ENCODE peak calls at places on chromosomes 3 and 15, in ten cellular contexts. One of them, this sample, is unnamed.

GRCh38 chr15:91508633-91509032 is 344.9 kb upstream of the SLCO3A1 start:
- DNase-seq in Peyer's patch: no peak
- DNase-seq in uterus: no peak
- DNase-seq in GM12878: no peak
- DNase-seq in A549: no peak
- DNase-seq in body of pancreas: no peak
- DNase-seq in prostate gland: no peak
- DNase-seq in ovary: no peak
- DNase-seq in tibial nerve: no peak
- DNase-seq in spleen: no peak
- DNase-seq in this sample: no peak

GRCh38 chr3:128970741-128971048 is 23.2 kb downstream of the CFAP92 start:
- DNase-seq in Peyer's patch: no peak
- DNase-seq in uterus: no peak
- DNase-seq in GM12878: no peak
- DNase-seq in A549: no peak
- DNase-seq in body of pancreas: no peak
- DNase-seq in prostate gland: no peak
- DNase-seq in ovary: no peak
- DNase-seq in tibial nerve: no peak
- DNase-seq in spleen: no peak
- DNase-seq in this sample: no peak

GRCh38 chr15:62847900-62848489 is 194.6 kb upstream of the TPM1 start:
- DNase-seq in Peyer's patch: peak; percentile 72
- DNase-seq in uterus: peak; percentile 76
- DNase-seq in GM12878: no peak
- DNase-seq in A549: peak; percentile 79
- DNase-seq in body of pancreas: peak; percentile 68
- DNase-seq in prostate gland: no peak
- DNase-seq in ovary: peak; percentile 78
- DNase-seq in tibial nerve: peak; percentile 86
- DNase-seq in spleen: no peak
- DNase-seq in this sample: peak; percentile 82

GRCh38 chr3:32109256-32109655 is 2.8 kb downstream of the GPD1L start:
- DNase-seq in Peyer's patch: peak; percentile 53
- DNase-seq in uterus: peak; percentile 82
- DNase-seq in GM12878: no peak
- DNase-seq in A549: no peak
- DNase-seq in body of pancreas: peak; percentile 80
- DNase-seq in prostate gland: peak; percentile 91
- DNase-seq in ovary: peak; percentile 83
- DNase-seq in tibial nerve: peak; percentile 85
- DNase-seq in spleen: no peak
- DNase-seq in this sample: peak; percentile 77

GRCh38 chr3:1195922-1196321 is 103.1 kb downstream of the CNTN6 start:
- DNase-seq in Peyer's patch: no peak
- DNase-seq in uterus: no peak
- DNase-seq in GM12878: no peak
- DNase-seq in A549: no peak
- DNase-seq in body of pancreas: no peak
- DNase-seq in prostate gland: no peak
- DNase-seq in ovary: no peak
- DNase-seq in tibial nerve: peak; percentile 10
- DNase-seq in spleen: no peak
- DNase-seq in this sample: no peak

GRCh38 chr3:107216711-107217110 is 160.5 kb upstream of the CCDC54 start:
- DNase-seq in Peyer's patch: no peak
- DNase-seq in uterus: no peak
- DNase-seq in GM12878: no peak
- DNase-seq in A549: no peak
- DNase-seq in body of pancreas: no peak
- DNase-seq in prostate gland: no peak
- DNase-seq in ovary: no peak
- DNase-seq in tibial nerve: peak; percentile 18
- DNase-seq in spleen: no peak
- DNase-seq in this sample: peak; percentile 48

GRCh38 chr3:4977889-4978258 is 1.4 kb upstream of the BHLHE40 start:
- DNase-seq in Peyer's patch: no peak
- DNase-seq in uterus: no peak
- DNase-seq in GM12878: no peak
- DNase-seq in A549: no peak
- DNase-seq in body of pancreas: no peak
- DNase-seq in prostate gland: no peak
- DNase-seq in ovary: no peak
- DNase-seq in tibial nerve: no peak
- DNase-seq in spleen: no peak
- DNase-seq in this sample: no peak

GRCh38 chr15:60799885-60800728 is 321.2 kb upstream of the ICE2 start:
- DNase-seq in Peyer's patch: no peak
- DNase-seq in uterus: no peak
- DNase-seq in GM12878: no peak
- DNase-seq in A549: no peak
- DNase-seq in body of pancreas: no peak
- DNase-seq in prostate gland: no peak
- DNase-seq in ovary: no peak
- DNase-seq in tibial nerve: no peak
- DNase-seq in spleen: no peak
- DNase-seq in this sample: no peak

GRCh38 chr3:194840661-194841514 is 155.2 kb downstream of the FAM43A start:
- DNase-seq in Peyer's patch: no peak
- DNase-seq in uterus: no peak
- DNase-seq in GM12878: no peak
- DNase-seq in A549: peak; percentile 25
- DNase-seq in body of pancreas: no peak
- DNase-seq in prostate gland: no peak
- DNase-seq in ovary: no peak
- DNase-seq in tibial nerve: no peak
- DNase-seq in spleen: peak; percentile 65
- DNase-seq in this sample: peak; percentile 71

GRCh38 chr15:66789029-66790025 is 87.3 kb downstream of the SMAD6 start:
- DNase-seq in Peyer's patch: peak; percentile 49
- DNase-seq in uterus: peak; percentile 56
- DNase-seq in GM12878: no peak
- DNase-seq in A549: no peak
- DNase-seq in body of pancreas: peak; percentile 61
- DNase-seq in prostate gland: no peak
- DNase-seq in ovary: peak; percentile 72
- DNase-seq in tibial nerve: peak; percentile 47
- DNase-seq in spleen: no peak
- DNase-seq in this sample: peak; percentile 58

GRCh38 chr3:11810276-11810675 is 36.4 kb downstream of the TAMM41 start:
- DNase-seq in Peyer's patch: no peak
- DNase-seq in uterus: no peak
- DNase-seq in GM12878: no peak
- DNase-seq in A549: no peak
- DNase-seq in body of pancreas: no peak
- DNase-seq in prostate gland: no peak
- DNase-seq in ovary: no peak
- DNase-seq in tibial nerve: no peak
- DNase-seq in spleen: no peak
- DNase-seq in this sample: no peak

GRCh38 chr15:25182736-25183445 is 228.1 kb downstream of the SNRPN start:
- DNase-seq in Peyer's patch: peak; percentile 31
- DNase-seq in uterus: no peak
- DNase-seq in GM12878: no peak
- DNase-seq in A549: no peak
- DNase-seq in body of pancreas: peak; percentile 3
- DNase-seq in prostate gland: no peak
- DNase-seq in ovary: peak; percentile 8
- DNase-seq in tibial nerve: no peak
- DNase-seq in spleen: peak; percentile 50
- DNase-seq in this sample: no peak
- H3K9me3 ChIP-seq in Peyer's patch: no peaks in the 10 kb centered on the region
- H3K9me3 ChIP-seq in uterus: no peaks in the 10 kb centered on the region
- H3K9me3 ChIP-seq in GM12878: no peaks in the 10 kb centered on the region
- H3K9me3 ChIP-seq in A549: no peaks in the 10 kb centered on the region
- H3K9me3 ChIP-seq in body of pancreas: peaks cover 5% of the 10 kb centered on the region
- H3K9me3 ChIP-seq in prostate gland: no peaks in the 10 kb centered on the region
- H3K9me3 ChIP-seq in ovary: no peaks in the 10 kb centered on the region
- H3K9me3 ChIP-seq in tibial nerve: no peaks in the 10 kb centered on the region
- H3K9me3 ChIP-seq in spleen: peaks cover 96% of the 10 kb centered on the region
- H3K9me3 ChIP-seq in this sample: no peaks in the 10 kb centered on the region

GRCh38 chr3:15636028-15636709 is 34.6 kb downstream of the BTD start:
- DNase-seq in Peyer's patch: no peak
- DNase-seq in uterus: peak; percentile 33
- DNase-seq in GM12878: no peak
- DNase-seq in A549: peak; percentile 58
- DNase-seq in body of pancreas: no peak
- DNase-seq in prostate gland: no peak
- DNase-seq in ovary: no peak
- DNase-seq in tibial nerve: peak; percentile 38
- DNase-seq in spleen: no peak
- DNase-seq in this sample: no peak

GRCh38 chr3:15634671-15635661 is 33.4 kb downstream of the BTD start:
- DNase-seq in Peyer's patch: no peak
- DNase-seq in uterus: peak; percentile 74
- DNase-seq in GM12878: no peak
- DNase-seq in A549: no peak
- DNase-seq in body of pancreas: no peak
- DNase-seq in prostate gland: no peak
- DNase-seq in ovary: no peak
- DNase-seq in tibial nerve: no peak
- DNase-seq in spleen: no peak
- DNase-seq in this sample: peak; percentile 36

GRCh38 chr3:15638193-15638890 is 36.8 kb downstream of the BTD start:
- DNase-seq in Peyer's patch: no peak
- DNase-seq in uterus: no peak
- DNase-seq in GM12878: no peak
- DNase-seq in A549: no peak
- DNase-seq in body of pancreas: no peak
- DNase-seq in prostate gland: no peak
- DNase-seq in ovary: no peak
- DNase-seq in tibial nerve: no peak
- DNase-seq in spleen: no peak
- DNase-seq in this sample: no peak

GRCh38 chr3:15638891-15639262 is 37.3 kb downstream of the BTD start:
- DNase-seq in Peyer's patch: no peak
- DNase-seq in uterus: no peak
- DNase-seq in GM12878: peak; percentile 57
- DNase-seq in A549: no peak
- DNase-seq in body of pancreas: no peak
- DNase-seq in prostate gland: no peak
- DNase-seq in ovary: no peak
- DNase-seq in tibial nerve: no peak
- DNase-seq in spleen: no peak
- DNase-seq in this sample: no peak

DNA sequence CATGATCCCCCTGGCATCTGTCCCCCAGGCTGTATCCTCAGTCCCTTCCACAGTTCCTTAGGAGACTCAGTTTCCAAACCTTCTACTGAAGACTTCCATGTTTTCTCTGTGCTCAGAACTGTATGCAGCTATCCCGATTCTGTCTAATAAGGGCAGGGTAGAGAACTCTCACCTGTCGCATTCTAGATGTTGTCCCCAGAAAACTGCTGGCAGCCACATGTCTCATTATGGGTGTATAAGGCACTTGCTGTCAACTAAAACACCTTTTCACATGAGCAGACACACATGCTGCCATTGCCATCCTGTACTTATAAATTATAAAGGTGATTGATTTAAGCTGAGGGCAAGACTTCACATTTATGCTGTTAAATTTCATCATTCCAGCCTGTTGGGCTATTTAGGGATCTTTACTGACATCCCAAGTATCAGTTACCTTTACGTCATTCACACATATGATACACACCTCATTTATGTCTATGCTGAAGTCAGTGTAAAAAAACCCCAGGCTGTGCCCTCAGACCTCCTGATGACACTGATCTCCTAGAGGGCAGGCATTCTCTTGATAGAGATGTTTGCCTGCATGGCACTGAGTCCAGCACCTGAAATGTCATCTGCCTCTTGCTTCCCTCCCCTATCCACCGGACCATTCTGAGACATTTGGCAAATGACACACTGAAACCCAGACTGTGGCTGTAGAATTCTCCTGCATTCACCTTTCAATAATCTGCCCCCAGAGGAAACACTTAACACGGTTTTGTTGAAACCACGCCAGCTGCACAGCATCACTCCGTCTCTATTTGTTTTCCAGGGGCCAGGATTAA is 35.8 kb downstream of the BTD start:
- DNase-seq in Peyer's patch: no peak
- DNase-seq in uterus: no peak
- DNase-seq in GM12878: peak; percentile 58
- DNase-seq in A549: no peak
- DNase-seq in body of pancreas: no peak
- DNase-seq in prostate gland: no peak
- DNase-seq in ovary: no peak
- DNase-seq in tibial nerve: no peak
- DNase-seq in spleen: no peak
- DNase-seq in this sample: no peak
- H3K4me1 ChIP-seq in Peyer's patch: no peaks in the 10 kb centered on the region
- H3K4me1 ChIP-seq in uterus: peaks cover 11% of the 10 kb centered on the region
- H3K4me1 ChIP-seq in GM12878: peaks cover 32% of the 10 kb centered on the region
- H3K4me1 ChIP-seq in A549: peaks cover 69% of the 10 kb centered on the region
- H3K4me1 ChIP-seq in body of pancreas: peaks cover 25% of the 10 kb centered on the region
- H3K4me1 ChIP-seq in prostate gland: peaks cover 14% of the 10 kb centered on the region
- H3K4me1 ChIP-seq in ovary: peaks cover 18% of the 10 kb centered on the region
- H3K4me1 ChIP-seq in tibial nerve: peaks cover 49% of the 10 kb centered on the region
- H3K4me1 ChIP-seq in spleen: peaks cover 4% of the 10 kb centered on the region
- H3K4me1 ChIP-seq in this sample: peaks cover 30% of the 10 kb centered on the region

GRCh38 chr15:99564221-99565030 is 1.4 kb upstream of the MEF2A start:
- DNase-seq in Peyer's patch: no peak
- DNase-seq in uterus: peak; percentile 32
- DNase-seq in GM12878: peak; percentile 50
- DNase-seq in A549: no peak
- DNase-seq in body of pancreas: peak; percentile 18
- DNase-seq in prostate gland: peak; percentile 21
- DNase-seq in ovary: peak; percentile 47
- DNase-seq in tibial nerve: peak; percentile 38
- DNase-seq in spleen: no peak
- DNase-seq in this sample: peak; percentile 55
- TF ChIP-seq POLR2A in Peyer's patch: no peak
- TF ChIP-seq POLR2A in uterus: peak; percentile 26
- TF ChIP-seq POLR2A in GM12878: no peak
- TF ChIP-seq POLR2A in A549: no peak
- TF ChIP-seq POLR2A in body of pancreas: no peak
- TF ChIP-seq POLR2A in prostate gland: no peak
- TF ChIP-seq POLR2A in ovary: no peak
- TF ChIP-seq POLR2A in tibial nerve: no peak
- TF ChIP-seq POLR2A in spleen: no peak
- TF ChIP-seq POLR2A in this sample: no peak

DNA sequence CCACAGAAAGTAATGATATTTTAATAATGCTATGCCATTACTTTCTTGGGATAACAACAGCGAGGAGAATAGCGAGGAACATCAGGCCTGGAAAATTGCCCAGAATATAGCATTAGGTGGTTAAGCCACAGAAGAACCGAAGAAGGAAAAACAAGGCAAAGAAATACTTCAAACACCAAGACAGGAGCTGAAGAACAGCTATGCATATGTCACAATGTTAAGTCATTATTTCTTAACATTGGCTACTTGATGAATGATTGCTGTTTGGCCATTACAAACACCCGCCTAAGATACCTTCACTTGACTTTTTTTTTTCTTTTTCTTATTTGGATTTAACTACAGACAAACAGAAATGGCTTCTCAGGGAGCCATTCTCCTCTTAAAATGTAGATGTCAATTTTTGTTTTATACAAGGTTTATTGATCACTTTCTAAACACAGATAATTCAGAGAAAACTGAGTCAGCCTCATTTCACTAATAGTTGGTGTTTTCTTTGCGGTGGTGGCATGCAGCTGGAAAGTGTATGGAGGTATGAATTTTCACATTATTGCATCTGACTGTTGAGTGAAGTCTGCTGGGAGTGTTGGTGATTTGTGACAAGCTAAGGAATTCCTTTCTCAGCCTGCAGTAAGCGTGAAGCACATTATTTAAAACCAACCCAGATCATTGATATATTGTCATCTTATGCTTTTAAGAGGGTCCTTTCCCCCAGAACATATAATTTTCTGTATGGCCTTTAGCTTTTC is 705.7 kb upstream of the NR2F2 start:
- DNase-seq in Peyer's patch: no peak
- DNase-seq in uterus: no peak
- DNase-seq in GM12878: no peak
- DNase-seq in A549: no peak
- DNase-seq in body of pancreas: no peak
- DNase-seq in prostate gland: no peak
- DNase-seq in ovary: no peak
- DNase-seq in tibial nerve: no peak
- DNase-seq in spleen: no peak
- DNase-seq in this sample: no peak
- H3K9me3 ChIP-seq in Peyer's patch: no peaks in the 10 kb centered on the region
- H3K9me3 ChIP-seq in uterus: no peaks in the 10 kb centered on the region
- H3K9me3 ChIP-seq in GM12878: no peaks in the 10 kb centered on the region
- H3K9me3 ChIP-seq in A549: no peaks in the 10 kb centered on the region
- H3K9me3 ChIP-seq in body of pancreas: no peaks in the 10 kb centered on the region
- H3K9me3 ChIP-seq in prostate gland: no peaks in the 10 kb centered on the region
- H3K9me3 ChIP-seq in ovary: no peaks in the 10 kb centered on the region
- H3K9me3 ChIP-seq in tibial nerve: no peaks in the 10 kb centered on the region
- H3K9me3 ChIP-seq in spleen: peaks cover 12% of the 10 kb centered on the region
- H3K9me3 ChIP-seq in this sample: no peaks in the 10 kb centered on the region